ENCODE peak calls at places on chromosomes 13 and 19, in eight cellular contexts. A is iPS-NIHi11; O is HS-5; G is neuronal stem cell; M is BJ; Y is effector CD4-positive, alpha-beta T cell; L is NCI-H1436; U is AG09309. Z is an unnamed sample.

GRCh38 chr19:7808108-7808507 is 21.9 kb upstream of the EVI5L start:
- DNase-seq in A (no peak), O (no peak), G (no peak), M (no peak), Y (no peak), L (no peak), U (no peak), Z (no peak)

GRCh38 chr13:39422845-39423565 is 180.0 kb downstream of the LHFPL6 start:
- DNase-seq in A (no peak), O (no peak), G (no peak), M (no peak), Y (no peak), L (no peak), U (no peak), Z (no peak)

GRCh38 chr13:75468098-75468497 is 13.9 kb downstream of the TBC1D4 start:
- DNase-seq in A (no peak), O (no peak), G (no peak), M (no peak), Y (no peak), L (no peak), U (no peak), Z (no peak)

GRCh38 chr19:5329141-5329540 is 11.5 kb downstream of the PTPRS start:
- DNase-seq in A (no peak), O (no peak), G (no peak), M (no peak), Y (no peak), L (no peak), U (no peak), Z (no peak)

GRCh38 chr13:46593403-46593802 is 40.4 kb downstream of the LRCH1 start:
- DNase-seq in A (no peak), O (no peak), G (no peak), M (no peak), Y (peak; percentile 23), L (no peak), U (no peak), Z (no peak)

GRCh38 chr19:6718741-6719539 is 1.5 kb downstream of the C3 start:
- DNase-seq in A (peak; percentile 85), O (no peak), G (no peak), M (no peak), Y (no peak), L (no peak), U (no peak), Z (no peak)

GRCh38 chr13:93290503-93290902 is 63.9 kb downstream of the GPC6 start:
- DNase-seq in A (no peak), O (no peak), G (no peak), M (no peak), Y (no peak), L (no peak), U (no peak), Z (no peak)

GRCh38 chr13:66264976-66265375 is 965.2 kb downstream of the PCDH9 start:
- DNase-seq in A (peak; percentile 19), O (no peak), G (no peak), M (no peak), Y (no peak), L (no peak), U (no peak), Z (no peak)

GRCh38 chr19:51735759-51736449 is 12.1 kb upstream of the HAS1 start:
- DNase-seq in A (no peak), O (peak; percentile 81), G (no peak), M (no peak), Y (no peak), L (no peak), U (peak; percentile 82), Z (no peak)

GRCh38 chr13:91228940-91229339 is 118.5 kb upstream of the MIR17HG start:
- DNase-seq in A (no peak), O (no peak), G (no peak), M (no peak), Y (no peak), L (no peak), U (no peak), Z (no peak)

GRCh38 chr19:39246951-39247669 is 1.5 kb downstream of the IFNL4 start:
- DNase-seq in A (peak; percentile 86), O (no peak), G (no peak), M (no peak), Y (no peak), L (no peak), U (no peak), Z (no peak)

GRCh38 chr19:23526302-23526701 is 131.0 kb upstream of the ZNF91 start:
- DNase-seq in A (no peak), O (no peak), G (no peak), M (no peak), Y (no peak), L (no peak), U (no peak), Z (no peak)

GRCh38 chr13:30862707-30863106 is 43.4 kb upstream of the MEDAG start:
- DNase-seq in A (no peak), O (no peak), G (no peak), M (no peak), Y (no peak), L (no peak), U (no peak), Z (no peak)

GRCh38 chr13:110529522-110530311 is 31.8 kb downstream of the RAB20 start:
- DNase-seq in A (no peak), O (no peak), G (no peak), M (no peak), Y (no peak), L (no peak), U (no peak), Z (no peak)

GRCh38 chr13:66468656-66469055 is 761.5 kb downstream of the PCDH9 start:
- DNase-seq in A (no peak), O (no peak), G (no peak), M (peak; percentile 9), Y (no peak), L (no peak), U (no peak), Z (no peak)

GRCh38 chr13:48241651-48242050 is 8.6 kb downstream of the ITM2B start:
- DNase-seq in A (no peak), O (no peak), G (no peak), M (no peak), Y (no peak), L (no peak), U (no peak), Z (no peak)

GRCh38 chr13:112521073-112521685 is 66.8 kb downstream of the TUBGCP3 start:
- DNase-seq in A (no peak), O (no peak), G (no peak), M (no peak), Y (no peak), L (no peak), U (no peak), Z (no peak)

GRCh38 chr13:86020350-86021002 is 221.3 kb upstream of the SLITRK6 start:
- DNase-seq in A (peak; percentile 7), O (peak; percentile 19), G (no peak), M (no peak), Y (no peak), L (peak; percentile 11), U (no peak), Z (no peak)

GRCh38 chr19:42270346-42271044 is 1.4 kb downstream of the CIC start:
- DNase-seq in A (no peak), O (no peak), G (no peak), M (no peak), Y (peak; percentile 62), L (peak; percentile 8), U (peak; percentile 76), Z (peak; percentile 68)

GRCh38 chr19:2675892-2676291 is 26.6 kb downstream of the GNG7 start:
- DNase-seq in A (no peak), O (no peak), G (no peak), M (no peak), Y (no peak), L (no peak), U (no peak), Z (no peak)

GRCh38 chr13:24148414-24149305 is 11.9 kb upstream of the SPATA13 start:
- DNase-seq in A (peak; percentile 60), O (peak; percentile 70), G (no peak), M (peak; percentile 98), Y (no peak), L (no peak), U (peak; percentile 85), Z (peak; percentile 85)

GRCh38 chr13:92671821-92672220 is 554.8 kb upstream of the GPC6 start:
- DNase-seq in A (no peak), O (no peak), G (no peak), M (no peak), Y (no peak), L (no peak), U (no peak), Z (no peak)

GRCh38 chr13:44024496-44025155 is 144.9 kb downstream of the LACC1 start:
- DNase-seq in A (no peak), O (no peak), G (no peak), M (no peak), Y (no peak), L (no peak), U (no peak), Z (no peak)

GRCh38 chr13:49220035-49220855 is at the start of gene MLNR:
- DNase-seq in A (peak; percentile 86), O (no peak), G (peak; percentile 35), M (no peak), Y (peak; percentile 18), L (no peak), U (no peak), Z (peak; percentile 23)

GRCh38 chr13:78326608-78327007 is 276.7 kb downstream of the POU4F1 start:
- DNase-seq in A (no peak), O (peak; percentile 38), G (no peak), M (no peak), Y (no peak), L (peak; percentile 35), U (no peak), Z (no peak)

GRCh38 chr13:49443327-49443688 is 556 bp downstream of the CAB39L start:
- DNase-seq in A (peak; percentile 14), O (peak; percentile 2), G (peak; percentile 40), M (no peak), Y (no peak), L (no peak), U (no peak), Z (no peak)

GRCh38 chr19:32104465-32105235 is 240.8 kb upstream of the ZNF507 start:
- DNase-seq in A (no peak), O (no peak), G (no peak), M (no peak), Y (no peak), L (no peak), U (no peak), Z (peak; percentile 9)

GRCh38 chr19:41958367-41959055 is 610 bp downstream of the RABAC1 start:
- DNase-seq in A (peak; percentile 89), O (no peak), G (peak; percentile 71), M (no peak), Y (peak; percentile 75), L (peak; percentile 79), U (no peak), Z (peak; percentile 91)

GRCh38 chr19:4061683-4062575 is 4.8 kb downstream of the ZBTB7A start:
- DNase-seq in A (peak; percentile 27), O (no peak), G (no peak), M (no peak), Y (no peak), L (no peak), U (no peak), Z (peak; percentile 89)

GRCh38 chr19:17513801-17514200 is 2.4 kb downstream of the PGLS start:
- DNase-seq in A (no peak), O (no peak), G (no peak), M (no peak), Y (no peak), L (no peak), U (no peak), Z (no peak)

GRCh38 chr13:45512148-45512498 is 47.4 kb downstream of the COG3 start:
- DNase-seq in A (no peak), O (no peak), G (no peak), M (no peak), Y (no peak), L (no peak), U (no peak), Z (no peak)

GRCh38 chr13:98622926-98623325 is 46.0 kb upstream of the STK24 start:
- DNase-seq in A (no peak), O (no peak), G (no peak), M (no peak), Y (no peak), L (no peak), U (no peak), Z (no peak)

GRCh38 chr19:38263696-38264485 is 482 bp upstream of the SPINT2 start:
- DNase-seq in A (peak; percentile 97), O (no peak), G (no peak), M (no peak), Y (peak; percentile 49), L (peak; percentile 99), U (no peak), Z (peak; percentile 97)

GRCh38 chr13:42333613-42334328 is 61.8 kb downstream of the AKAP11 start:
- DNase-seq in A (peak; percentile 40), O (no peak), G (peak; percentile 38), M (no peak), Y (no peak), L (no peak), U (no peak), Z (peak; percentile 13)

Z was measured in small intestine.